ENCODE peak calls at places on chromosome X, in ten cellular contexts. One of them, this sample, is unnamed.

GRCh38 chrX:151476597-151476996 is 79.6 kb downstream of the VMA21 start:
- DNase-seq in uterus: no peak
- DNase-seq in endothelial cell: no peak
- DNase-seq in H7: no peak
- DNase-seq in choroid plexus epithelial cell: no peak
- DNase-seq in G401: no peak
- DNase-seq in A549: no peak
- DNase-seq in H9: no peak
- DNase-seq in effector CD4-positive, alpha-beta T cell: no peak
- DNase-seq in NCI-H1092 treated with DMSO at 0.1 percent for 48 hours: no peak
- DNase-seq in this sample: no peak

GRCh38 chrX:134932528-134933217 is 58.1 kb upstream of the SMIM10 start:
- DNase-seq in uterus: no peak
- DNase-seq in endothelial cell: no peak
- DNase-seq in H7: no peak
- DNase-seq in choroid plexus epithelial cell: peak; percentile 75
- DNase-seq in G401: no peak
- DNase-seq in A549: no peak
- DNase-seq in H9: no peak
- DNase-seq in effector CD4-positive, alpha-beta T cell: no peak
- DNase-seq in NCI-H1092 treated with DMSO at 0.1 percent for 48 hours: no peak
- DNase-seq in this sample: no peak

GRCh38 chrX:110046971-110047370 is 44.1 kb downstream of the TMEM164 start:
- DNase-seq in uterus: no peak
- DNase-seq in endothelial cell: no peak
- DNase-seq in H7: no peak
- DNase-seq in choroid plexus epithelial cell: no peak
- DNase-seq in G401: no peak
- DNase-seq in A549: no peak
- DNase-seq in H9: no peak
- DNase-seq in effector CD4-positive, alpha-beta T cell: no peak
- DNase-seq in NCI-H1092 treated with DMSO at 0.1 percent for 48 hours: no peak
- DNase-seq in this sample: no peak

GRCh38 chrX:2374086-2374485 is 126.7 kb downstream of the DHRSX start:
- DNase-seq in uterus: no peak
- DNase-seq in endothelial cell: no peak
- DNase-seq in H7: no peak
- DNase-seq in choroid plexus epithelial cell: no peak
- DNase-seq in G401: no peak
- DNase-seq in A549: no peak
- DNase-seq in H9: no peak
- DNase-seq in effector CD4-positive, alpha-beta T cell: no peak
- DNase-seq in NCI-H1092 treated with DMSO at 0.1 percent for 48 hours: no peak
- DNase-seq in this sample: no peak

GRCh38 chrX:23235051-23235450 is 99.6 kb upstream of the PTCHD1 start:
- DNase-seq in uterus: no peak
- DNase-seq in endothelial cell: no peak
- DNase-seq in H7: peak; percentile 14
- DNase-seq in choroid plexus epithelial cell: no peak
- DNase-seq in G401: no peak
- DNase-seq in A549: no peak
- DNase-seq in H9: peak; percentile 36
- DNase-seq in effector CD4-positive, alpha-beta T cell: no peak
- DNase-seq in NCI-H1092 treated with DMSO at 0.1 percent for 48 hours: no peak
- DNase-seq in this sample: no peak

GRCh38 chrX:78945186-78945912 is at the start of gene P2RY10:
- DNase-seq in uterus: no peak
- DNase-seq in endothelial cell: no peak
- DNase-seq in H7: no peak
- DNase-seq in choroid plexus epithelial cell: no peak
- DNase-seq in G401: no peak
- DNase-seq in A549: no peak
- DNase-seq in H9: no peak
- DNase-seq in effector CD4-positive, alpha-beta T cell: peak; percentile 25
- DNase-seq in NCI-H1092 treated with DMSO at 0.1 percent for 48 hours: no peak
- DNase-seq in this sample: no peak

GRCh38 chrX:136321532-136321931 is 20.8 kb downstream of the ADGRG4 start:
- DNase-seq in uterus: no peak
- DNase-seq in endothelial cell: no peak
- DNase-seq in H7: no peak
- DNase-seq in choroid plexus epithelial cell: no peak
- DNase-seq in G401: no peak
- DNase-seq in A549: no peak
- DNase-seq in H9: no peak
- DNase-seq in effector CD4-positive, alpha-beta T cell: no peak
- DNase-seq in NCI-H1092 treated with DMSO at 0.1 percent for 48 hours: no peak
- DNase-seq in this sample: no peak

GRCh38 chrX:134546187-134546586 is 86.2 kb downstream of the HPRT1 start:
- DNase-seq in uterus: no peak
- DNase-seq in endothelial cell: no peak
- DNase-seq in H7: peak; percentile 73
- DNase-seq in choroid plexus epithelial cell: no peak
- DNase-seq in G401: no peak
- DNase-seq in A549: no peak
- DNase-seq in H9: no peak
- DNase-seq in effector CD4-positive, alpha-beta T cell: no peak
- DNase-seq in NCI-H1092 treated with DMSO at 0.1 percent for 48 hours: no peak
- DNase-seq in this sample: no peak

GRCh38 chrX:107894038-107894437 is 68.4 kb downstream of the MID2 start:
- DNase-seq in uterus: no peak
- DNase-seq in endothelial cell: peak; percentile 18
- DNase-seq in H7: peak; percentile 45
- DNase-seq in choroid plexus epithelial cell: peak; percentile 61
- DNase-seq in G401: peak; percentile 26
- DNase-seq in A549: peak; percentile 61
- DNase-seq in H9: no peak
- DNase-seq in effector CD4-positive, alpha-beta T cell: peak; percentile 21
- DNase-seq in NCI-H1092 treated with DMSO at 0.1 percent for 48 hours: peak; percentile 42
- DNase-seq in this sample: no peak

GRCh38 chrX:39941332-39941920 is 156.3 kb downstream of the BCOR start:
- DNase-seq in uterus: no peak
- DNase-seq in endothelial cell: no peak
- DNase-seq in H7: no peak
- DNase-seq in choroid plexus epithelial cell: peak; percentile 27
- DNase-seq in G401: no peak
- DNase-seq in A549: no peak
- DNase-seq in H9: no peak
- DNase-seq in effector CD4-positive, alpha-beta T cell: no peak
- DNase-seq in NCI-H1092 treated with DMSO at 0.1 percent for 48 hours: no peak
- DNase-seq in this sample: no peak

GRCh38 chrX:110409925-110410324 is 51.3 kb downstream of the RTL9 start:
- DNase-seq in uterus: no peak
- DNase-seq in endothelial cell: no peak
- DNase-seq in H7: no peak
- DNase-seq in choroid plexus epithelial cell: peak; percentile 41
- DNase-seq in G401: no peak
- DNase-seq in A549: peak; percentile 24
- DNase-seq in H9: no peak
- DNase-seq in effector CD4-positive, alpha-beta T cell: no peak
- DNase-seq in NCI-H1092 treated with DMSO at 0.1 percent for 48 hours: no peak
- DNase-seq in this sample: no peak

GRCh38 chrX:21975242-21975641 is 34.7 kb downstream of the SMS start:
- DNase-seq in uterus: no peak
- DNase-seq in endothelial cell: no peak
- DNase-seq in H7: no peak
- DNase-seq in choroid plexus epithelial cell: no peak
- DNase-seq in G401: no peak
- DNase-seq in A549: no peak
- DNase-seq in H9: no peak
- DNase-seq in effector CD4-positive, alpha-beta T cell: no peak
- DNase-seq in NCI-H1092 treated with DMSO at 0.1 percent for 48 hours: no peak
- DNase-seq in this sample: no peak

GRCh38 chrX:27968891-27969290 is 12.4 kb downstream of the DCAF8L1 start:
- DNase-seq in uterus: no peak
- DNase-seq in endothelial cell: no peak
- DNase-seq in H7: no peak
- DNase-seq in choroid plexus epithelial cell: no peak
- DNase-seq in G401: no peak
- DNase-seq in A549: no peak
- DNase-seq in H9: no peak
- DNase-seq in effector CD4-positive, alpha-beta T cell: no peak
- DNase-seq in NCI-H1092 treated with DMSO at 0.1 percent for 48 hours: no peak
- DNase-seq in this sample: no peak

GRCh38 chrX:16664626-16665025 is 14.7 kb downstream of the S100G start:
- DNase-seq in uterus: no peak
- DNase-seq in endothelial cell: no peak
- DNase-seq in H7: peak; percentile 46
- DNase-seq in choroid plexus epithelial cell: no peak
- DNase-seq in G401: no peak
- DNase-seq in A549: no peak
- DNase-seq in H9: no peak
- DNase-seq in effector CD4-positive, alpha-beta T cell: no peak
- DNase-seq in NCI-H1092 treated with DMSO at 0.1 percent for 48 hours: no peak
- DNase-seq in this sample: no peak

GRCh38 chrX:30930679-30931078 is 41.6 kb upstream of the TAB3 start:
- DNase-seq in uterus: no peak
- DNase-seq in endothelial cell: no peak
- DNase-seq in H7: no peak
- DNase-seq in choroid plexus epithelial cell: no peak
- DNase-seq in G401: no peak
- DNase-seq in A549: no peak
- DNase-seq in H9: no peak
- DNase-seq in effector CD4-positive, alpha-beta T cell: no peak
- DNase-seq in NCI-H1092 treated with DMSO at 0.1 percent for 48 hours: no peak
- DNase-seq in this sample: no peak

GRCh38 chrX:15971696-15972095 is 117.1 kb upstream of the AP1S2 start:
- DNase-seq in uterus: no peak
- DNase-seq in endothelial cell: no peak
- DNase-seq in H7: no peak
- DNase-seq in choroid plexus epithelial cell: no peak
- DNase-seq in G401: no peak
- DNase-seq in A549: no peak
- DNase-seq in H9: no peak
- DNase-seq in effector CD4-positive, alpha-beta T cell: no peak
- DNase-seq in NCI-H1092 treated with DMSO at 0.1 percent for 48 hours: no peak
- DNase-seq in this sample: no peak

GRCh38 chrX:109268340-109268739 is 213.5 kb downstream of the GUCY2F start:
- DNase-seq in uterus: no peak
- DNase-seq in endothelial cell: no peak
- DNase-seq in H7: no peak
- DNase-seq in choroid plexus epithelial cell: no peak
- DNase-seq in G401: no peak
- DNase-seq in A549: no peak
- DNase-seq in H9: no peak
- DNase-seq in effector CD4-positive, alpha-beta T cell: no peak
- DNase-seq in NCI-H1092 treated with DMSO at 0.1 percent for 48 hours: no peak
- DNase-seq in this sample: no peak

GRCh38 chrX:69503835-69504625 is at the start of gene NALF2:
- DNase-seq in uterus: no peak
- DNase-seq in endothelial cell: peak; percentile 74
- DNase-seq in H7: peak; percentile 89
- DNase-seq in choroid plexus epithelial cell: peak; percentile 53
- DNase-seq in G401: peak; percentile 70
- DNase-seq in A549: peak; percentile 76
- DNase-seq in H9: peak; percentile 84
- DNase-seq in effector CD4-positive, alpha-beta T cell: no peak
- DNase-seq in NCI-H1092 treated with DMSO at 0.1 percent for 48 hours: peak; percentile 75
- DNase-seq in this sample: peak; percentile 40

GRCh38 chrX:134933248-134933647 is 57.5 kb upstream of the SMIM10 start:
- DNase-seq in uterus: no peak
- DNase-seq in endothelial cell: no peak
- DNase-seq in H7: no peak
- DNase-seq in choroid plexus epithelial cell: no peak
- DNase-seq in G401: no peak
- DNase-seq in A549: no peak
- DNase-seq in H9: no peak
- DNase-seq in effector CD4-positive, alpha-beta T cell: no peak
- DNase-seq in NCI-H1092 treated with DMSO at 0.1 percent for 48 hours: peak; percentile 1
- DNase-seq in this sample: no peak

GRCh38 chrX:47180346-47180745 is 13.3 kb upstream of the UBA1 start:
- DNase-seq in uterus: no peak
- DNase-seq in endothelial cell: no peak
- DNase-seq in H7: no peak
- DNase-seq in choroid plexus epithelial cell: no peak
- DNase-seq in G401: no peak
- DNase-seq in A549: no peak
- DNase-seq in H9: no peak
- DNase-seq in effector CD4-positive, alpha-beta T cell: no peak
- DNase-seq in NCI-H1092 treated with DMSO at 0.1 percent for 48 hours: no peak
- DNase-seq in this sample: no peak

GRCh38 chrX:103797691-103798090 is 21.1 kb downstream of the PLP1 start:
- DNase-seq in uterus: no peak
- DNase-seq in endothelial cell: no peak
- DNase-seq in H7: no peak
- DNase-seq in choroid plexus epithelial cell: no peak
- DNase-seq in G401: no peak
- DNase-seq in A549: no peak
- DNase-seq in H9: no peak
- DNase-seq in effector CD4-positive, alpha-beta T cell: no peak
- DNase-seq in NCI-H1092 treated with DMSO at 0.1 percent for 48 hours: no peak
- DNase-seq in this sample: no peak

GRCh38 chrX:11703855-11704254 is 38.1 kb upstream of the ARHGAP6 start:
- DNase-seq in uterus: no peak
- DNase-seq in endothelial cell: no peak
- DNase-seq in H7: no peak
- DNase-seq in choroid plexus epithelial cell: no peak
- DNase-seq in G401: no peak
- DNase-seq in A549: no peak
- DNase-seq in H9: no peak
- DNase-seq in effector CD4-positive, alpha-beta T cell: no peak
- DNase-seq in NCI-H1092 treated with DMSO at 0.1 percent for 48 hours: no peak
- DNase-seq in this sample: no peak

GRCh38 chrX:132564026-132564425 is 75.2 kb upstream of the MBNL3 start:
- DNase-seq in uterus: no peak
- DNase-seq in endothelial cell: no peak
- DNase-seq in H7: no peak
- DNase-seq in choroid plexus epithelial cell: no peak
- DNase-seq in G401: no peak
- DNase-seq in A549: no peak
- DNase-seq in H9: no peak
- DNase-seq in effector CD4-positive, alpha-beta T cell: no peak
- DNase-seq in NCI-H1092 treated with DMSO at 0.1 percent for 48 hours: no peak
- DNase-seq in this sample: no peak

GRCh38 chrX:46634577-46634976 is 61.0 kb downstream of the CHST7 start:
- DNase-seq in uterus: no peak
- DNase-seq in endothelial cell: no peak
- DNase-seq in H7: no peak
- DNase-seq in choroid plexus epithelial cell: no peak
- DNase-seq in G401: no peak
- DNase-seq in A549: no peak
- DNase-seq in H9: no peak
- DNase-seq in effector CD4-positive, alpha-beta T cell: no peak
- DNase-seq in NCI-H1092 treated with DMSO at 0.1 percent for 48 hours: no peak
- DNase-seq in this sample: no peak

GRCh38 chrX:114583646-114584433 is at the start of gene HTR2C:
- DNase-seq in uterus: no peak
- DNase-seq in endothelial cell: no peak
- DNase-seq in H7: peak; percentile 75
- DNase-seq in choroid plexus epithelial cell: no peak
- DNase-seq in G401: no peak
- DNase-seq in A549: no peak
- DNase-seq in H9: peak; percentile 85
- DNase-seq in effector CD4-positive, alpha-beta T cell: no peak
- DNase-seq in NCI-H1092 treated with DMSO at 0.1 percent for 48 hours: no peak
- DNase-seq in this sample: no peak

GRCh38 chrX:118577041-118577440 is 81.4 kb downstream of the DOCK11 start:
- DNase-seq in uterus: no peak
- DNase-seq in endothelial cell: no peak
- DNase-seq in H7: no peak
- DNase-seq in choroid plexus epithelial cell: peak; percentile 17
- DNase-seq in G401: peak; percentile 66
- DNase-seq in A549: no peak
- DNase-seq in H9: no peak
- DNase-seq in effector CD4-positive, alpha-beta T cell: no peak
- DNase-seq in NCI-H1092 treated with DMSO at 0.1 percent for 48 hours: peak; percentile 6
- DNase-seq in this sample: no peak

GRCh38 chrX:81316163-81316562 is 114.3 kb downstream of the SH3BGRL start:
- DNase-seq in uterus: no peak
- DNase-seq in endothelial cell: no peak
- DNase-seq in H7: no peak
- DNase-seq in choroid plexus epithelial cell: peak; percentile 68
- DNase-seq in G401: no peak
- DNase-seq in A549: no peak
- DNase-seq in H9: no peak
- DNase-seq in effector CD4-positive, alpha-beta T cell: no peak
- DNase-seq in NCI-H1092 treated with DMSO at 0.1 percent for 48 hours: no peak
- DNase-seq in this sample: no peak

GRCh38 chrX:9532349-9532748 is 67.5 kb downstream of the TBL1X start:
- DNase-seq in uterus: peak; percentile 46
- DNase-seq in endothelial cell: no peak
- DNase-seq in H7: no peak
- DNase-seq in choroid plexus epithelial cell: peak; percentile 51
- DNase-seq in G401: no peak
- DNase-seq in A549: no peak
- DNase-seq in H9: no peak
- DNase-seq in effector CD4-positive, alpha-beta T cell: no peak
- DNase-seq in NCI-H1092 treated with DMSO at 0.1 percent for 48 hours: no peak
- DNase-seq in this sample: no peak

This sample was measured in mesothelial cell of epicardium.